ENCODE peak calls at places on chromosomes 6 and 20, in nine cellular contexts. M is colonic mucosa; E is K562; W is activated T-helper 1 cell treated with Interleukin-2 at 50 U/mL for 16 hours; C is esophagus muscularis mucosa; J is activated CD4-positive, CD25-positive, alpha-beta regulatory T cell; Z is progenitor cell of endocrine pancreas; I is fibroblast of mammary gland; G is NCI-H2029. F is an unnamed sample.

GRCh38 chr20:46348231-46348803 is 40.0 kb upstream of the CDH22 start:
- DNase-seq in M (no peak), E (peak), W (no peak), C (no peak), J (no peak), Z (no peak), I (peak), G (no peak), F (no peak)

GRCh38 chr6:25872804-25873203 is 1.2 kb downstream of the SLC17A3 start:
- DNase-seq in M (no peak), E (no peak), W (no peak), C (no peak), J (no peak), Z (no peak), I (no peak), G (no peak), F (no peak)

GRCh38 chr20:16701296-16701695 is 28.5 kb upstream of the SNRPB2 start:
- DNase-seq in M (no peak), E (no peak), W (no peak), C (no peak), J (no peak), Z (no peak), I (peak), G (no peak), F (no peak)

GRCh38 chr6:153489479-153489878 is 358.4 kb upstream of the RGS17 start:
- DNase-seq in M (no peak), E (no peak), W (no peak), C (no peak), J (no peak), Z (no peak), I (no peak), G (no peak), F (no peak)

GRCh38 chr6:85404497-85405174 is 45.2 kb upstream of the NT5E start:
- DNase-seq in M (peak), E (no peak), W (no peak), C (no peak), J (no peak), Z (no peak), I (peak), G (no peak), F (peak)

GRCh38 chr6:166540631-166541331 is 45.7 kb downstream of the RAMACL start:
- DNase-seq in M (no peak), E (peak), W (peak), C (no peak), J (peak), Z (no peak), I (peak), G (no peak), F (no peak)

GRCh38 chr6:150046943-150047342 is 21.6 kb upstream of the RAET1L start:
- DNase-seq in M (no peak), E (no peak), W (no peak), C (no peak), J (no peak), Z (no peak), I (no peak), G (no peak), F (no peak)

GRCh38 chr6:20302702-20303251 is 90.5 kb upstream of the MBOAT1 start:
- DNase-seq in M (no peak), E (peak), W (no peak), C (peak), J (no peak), Z (no peak), I (peak), G (no peak), F (no peak)

GRCh38 chr6:24329022-24329421 is 28.8 kb downstream of the DCDC2 start:
- DNase-seq in M (no peak), E (no peak), W (no peak), C (no peak), J (no peak), Z (no peak), I (no peak), G (no peak), F (no peak)

GRCh38 chr20:17873410-17874270 is 95.0 kb downstream of the SNX5 start:
- DNase-seq in M (peak), E (no peak), W (no peak), C (no peak), J (no peak), Z (no peak), I (peak), G (peak), F (no peak)

GRCh38 chr6:69138893-69139494 is 503.9 kb downstream of the ADGRB3 start:
- DNase-seq in M (no peak), E (no peak), W (no peak), C (no peak), J (no peak), Z (no peak), I (no peak), G (no peak), F (no peak)

GRCh38 chr20:34268851-34269668 is 27.8 kb downstream of the ASIP start:
- DNase-seq in M (peak), E (no peak), W (no peak), C (no peak), J (no peak), Z (peak), I (peak), G (no peak), F (no peak)

GRCh38 chr20:57397004-57397692 is 6.0 kb downstream of the RBM38 start:
- DNase-seq in M (no peak), E (no peak), W (no peak), C (no peak), J (no peak), Z (no peak), I (no peak), G (no peak), F (no peak)

F was measured in glomerular endothelial cell.